ENCODE peak calls at places on chromosomes 2 and 18, in seven cellular contexts. Z is NAMALWA, W is ACHN, U is NCI-H1092, N is SHP77, S is tibial nerve, X is T1000. K is an unnamed sample.

GRCh38 chr2:14424478-14425390 is 207.8 kb upstream of the LRATD1 start:
- DNase-seq in S (no peak), X (no peak), W (no peak), U (no peak), Z (no peak), N (no peak), K (no peak)

GRCh38 chr18:6606411-6607085 is 123.0 kb upstream of the ARHGAP28 start:
- DNase-seq in W (no peak), Z (no peak), S (no peak), X (no peak), U (no peak), N (no peak), K (no peak)

GRCh38 chr18:60596928-60597327 is 224.4 kb upstream of the MC4R start:
- DNase-seq in U (no peak), X (no peak), S (no peak), W (no peak), N (no peak), Z (no peak), K (no peak)

GRCh38 chr2:65436825-65437221 is 4.4 kb upstream of the SPRED2 start:
- DNase-seq in Z (peak), N (peak), X (no peak), S (no peak), U (no peak), W (no peak), K (peak)

GRCh38 chr18:46039967-46040746 is 31.9 kb downstream of the PSTPIP2 start:
- DNase-seq in S (no peak), U (no peak), X (no peak), Z (no peak), W (no peak), N (no peak), K (no peak)

GRCh38 chr2:25672500-25673169 is 742 bp downstream of the DTNB start:
- DNase-seq in Z (peak), W (peak), N (peak), X (no peak), U (no peak), S (no peak), K (peak)

GRCh38 chr2:44939074-44940052 is 2.1 kb upstream of the SIX3 start:
- DNase-seq in Z (no peak), S (no peak), X (no peak), N (no peak), U (no peak), W (no peak), K (no peak)

GRCh38 chr2:152609174-152609573 is 108.1 kb downstream of the PRPF40A start:
- DNase-seq in N (no peak), W (no peak), X (no peak), Z (no peak), U (no peak), S (no peak), K (no peak)

GRCh38 chr2:3605013-3605961 is 10.4 kb downstream of the COLEC11 start:
- DNase-seq in N (peak), Z (peak), X (peak), S (no peak), U (peak), W (peak), K (peak)

GRCh38 chr2:63755216-63755615 is 86.5 kb upstream of the UGP2 start:
- DNase-seq in Z (peak), U (no peak), N (no peak), W (no peak), X (no peak), S (no peak), K (no peak)

GRCh38 chr2:27891820-27892105 is 1.2 kb downstream of the BABAM2 start:
- DNase-seq in W (peak), S (no peak), Z (no peak), N (no peak), U (no peak), X (no peak), K (no peak)

GRCh38 chr2:240603846-240604245 is 17.3 kb downstream of the CAPN10 start:
- DNase-seq in Z (no peak), S (no peak), U (no peak), W (no peak), X (no peak), N (no peak), K (no peak)

GRCh38 chr2:7567646-7568045 is 650.4 kb downstream of the RNF144A start:
- DNase-seq in W (no peak), U (no peak), N (no peak), Z (peak), S (no peak), X (no peak), K (no peak)

GRCh38 chr2:233448565-233448964 is 94.3 kb downstream of the DGKD start:
- DNase-seq in N (no peak), S (no peak), W (peak), U (no peak), X (no peak), Z (peak), K (no peak)

GRCh38 chr18:23038712-23039111 is 96.6 kb upstream of the CABLES1 start:
- DNase-seq in Z (no peak), X (peak), W (no peak), S (no peak), N (no peak), U (no peak), K (no peak)

GRCh38 chr2:177148477-177149154 is 64.0 kb upstream of the HNRNPA3 start:
- DNase-seq in U (peak), S (peak), Z (peak), N (peak), W (peak), X (peak), K (peak)

GRCh38 chr2:27727257-27727656 is 44.3 kb upstream of the MRPL33 start:
- DNase-seq in U (no peak), S (no peak), N (no peak), W (no peak), X (no peak), Z (no peak), K (no peak)

GRCh38 chr2:10045561-10046355 is 2.4 kb downstream of the KLF11 start:
- DNase-seq in S (no peak), X (no peak), N (no peak), Z (no peak), U (no peak), W (no peak), K (no peak)

GRCh38 chr18:24039666-24040065 is 25.1 kb downstream of the TTC39C start:
- DNase-seq in N (no peak), Z (no peak), S (no peak), X (no peak), U (no peak), W (no peak), K (no peak)

GRCh38 chr18:37265382-37265781 is 300.2 kb downstream of the CELF4 start:
- DNase-seq in S (no peak), U (peak), Z (no peak), N (no peak), W (no peak), X (no peak), K (no peak)

GRCh38 chr2:102033028-102033749 is 41.4 kb downstream of the IL1R2 start:
- DNase-seq in U (no peak), Z (peak), W (peak), X (no peak), N (no peak), S (no peak), K (no peak)